ENCODE peak calls at places on chromosomes 1 and 21, in six cellular contexts. S, M, H, D, I and T are unnamed samples.

GRCh38 chr1:204014336-204014735 is 58.6 kb upstream of the SOX13 start:
- DNase-seq in H (no peak), I (no peak), S (no peak), M (no peak), D (no peak), T (no peak)

GRCh38 chr1:65832296-65832695 is 39.6 kb downstream of the PDE4B start:
- DNase-seq in I (no peak), D (no peak), H (no peak), M (no peak), S (no peak), T (peak)

GRCh38 chr1:157147906-157148717 is 9.9 kb upstream of the ETV3 start:
- DNase-seq in H (no peak), D (no peak), S (peak), M (no peak), I (no peak), T (no peak)

GRCh38 chr1:39266269-39266668 is 61.8 kb downstream of the MACF1 start:
- DNase-seq in I (no peak), M (no peak), H (no peak), D (no peak), S (no peak), T (no peak)

GRCh38 chr21:41207401-41208388 is 39.7 kb downstream of the BACE2 start:
- DNase-seq in D (peak), I (no peak), S (peak), M (no peak), H (peak), T (peak)

GRCh38 chr1:9080704-9081291 is 11.4 kb upstream of the SLC2A5 start:
- DNase-seq in S (peak), H (no peak), I (no peak), M (no peak), D (no peak), T (no peak)

GRCh38 chr1:117708323-117709288 is 102.8 kb downstream of the TENT5C start:
- DNase-seq in S (no peak), D (no peak), M (no peak), I (no peak), H (no peak), T (no peak)

GRCh38 chr1:966135-966602 is at the start of gene PLEKHN1:
- DNase-seq in D (no peak), M (no peak), S (peak), I (no peak), H (peak), T (no peak)

GRCh38 chr1:77424236-77424635 is 142.4 kb downstream of the AK5 start:
- DNase-seq in D (peak), H (no peak), M (no peak), I (no peak), S (no peak), T (peak)

GRCh38 chr1:70504176-70504820 is 93.2 kb downstream of the CTH start:
- DNase-seq in M (no peak), I (no peak), S (no peak), D (no peak), H (peak), T (no peak)